ENCODE peak calls at places on chromosome 9, in four cellular contexts. F is K562, C is GM12878, Q is HCT116. J is an unnamed sample.

GRCh38 chr9:127783111-127783621 is 2.7 kb upstream of the CDK9 start:
- DNase-seq in C (peak; percentile 73), F (no peak), Q (no peak), J (no peak)

GRCh38 chr9:115225459-115226116 is 107.6 kb upstream of the TNC start:
- DNase-seq in Q (no peak), C (no peak), F (no peak), J (no peak)

GRCh38 chr9:76419782-76420380 is 25.7 kb upstream of the RFK start:
- DNase-seq in C (no peak), Q (peak; percentile 21), F (peak; percentile 16), J (no peak)

GRCh38 chr9:124011460-124012301 is at the start of gene LHX2:
- DNase-seq in Q (peak; percentile 75), C (no peak), F (peak; percentile 38), J (peak; percentile 98)

GRCh38 chr9:119453490-119453911 is 84.3 kb upstream of the BRINP1 start:
- DNase-seq in Q (no peak), F (no peak), C (no peak), J (no peak)

GRCh38 chr9:109894444-109894843 is 114.4 kb downstream of the PALM2AKAP2 start:
- DNase-seq in Q (no peak), C (no peak), F (no peak), J (no peak)

GRCh38 chr9:100100268-100100667 is 1.2 kb downstream of the INVS start:
- DNase-seq in F (no peak), C (no peak), Q (no peak), J (no peak)

GRCh38 chr9:76298497-76299144 is 95.6 kb downstream of the RFK start:
- DNase-seq in F (no peak), C (no peak), Q (no peak), J (no peak)

GRCh38 chr9:5629312-5630037 is 568 bp downstream of the RIC1 start:
- DNase-seq in F (peak; percentile 15), C (no peak), Q (no peak), J (no peak)

GRCh38 chr9:82891321-82891720 is 171.6 kb downstream of the RASEF start:
- DNase-seq in F (no peak), Q (no peak), C (no peak), J (no peak)

GRCh38 chr9:117365438-117365837 is 49.4 kb downstream of the ASTN2 start:
- DNase-seq in Q (no peak), C (no peak), F (no peak), J (no peak)

GRCh38 chr9:93600504-93600903 is 24.1 kb downstream of the PHF2 start:
- DNase-seq in Q (no peak), F (no peak), C (no peak), J (no peak)

GRCh38 chr9:971901-972511 is 4.4 kb upstream of the DMRT3 start:
- DNase-seq in Q (no peak), C (no peak), F (no peak), J (peak; percentile 54)

GRCh38 chr9:19660019-19660418 is 128.8 kb downstream of the SLC24A2 start:
- DNase-seq in Q (no peak), F (no peak), C (no peak), J (no peak)

GRCh38 chr9:110152704-110153374 is 55.1 kb downstream of the C9orf152 start:
- DNase-seq in C (no peak), F (peak; percentile 17), Q (peak; percentile 27), J (peak; percentile 38)

GRCh38 chr9:76456202-76456926 is 2.6 kb upstream of the GCNT1 start:
- DNase-seq in F (peak; percentile 69), C (no peak), Q (no peak), J (no peak)

GRCh38 chr9:95809686-95810085 is 65.8 kb upstream of the ERCC6L2 start:
- DNase-seq in F (no peak), Q (no peak), C (no peak), J (no peak)

GRCh38 chr9:101462558-101462957 is 27.0 kb upstream of the ALDOB start:
- DNase-seq in Q (no peak), F (peak; percentile 77), C (no peak), J (no peak)

GRCh38 chr9:136789523-136789937 is 1.6 kb upstream of the TMEM141 start:
- DNase-seq in Q (no peak), F (no peak), C (no peak), J (no peak)

GRCh38 chr9:128214571-128215490 is 11.7 kb downstream of the DNM1 start:
- DNase-seq in Q (no peak), F (no peak), C (no peak), J (no peak)

GRCh38 chr9:98410185-98410697 is 154.8 kb upstream of the TBC1D2 start:
- DNase-seq in C (no peak), Q (no peak), F (peak; percentile 87), J (peak; percentile 57)

GRCh38 chr9:9437641-9438040 is 1175.2 kb downstream of the PTPRD start:
- DNase-seq in Q (no peak), C (no peak), F (no peak), J (no peak)

GRCh38 chr9:88342246-88342645 is 46.0 kb upstream of the SPIN1 start:
- DNase-seq in Q (no peak), F (no peak), C (no peak), J (no peak)

GRCh38 chr9:7534211-7534935 is 265.2 kb downstream of the DMAC1 start:
- DNase-seq in F (no peak), C (no peak), Q (no peak), J (no peak)

GRCh38 chr9:130927995-130928900 is 10.8 kb downstream of the FIBCD1 start:
- DNase-seq in Q (peak; percentile 55), F (peak; percentile 66), C (peak; percentile 70), J (no peak)

GRCh38 chr9:135526730-135527571 is 5.7 kb downstream of the LCN1 start:
- DNase-seq in Q (no peak), F (peak; percentile 56), C (no peak), J (no peak)
- TF ChIP-seq YY1 in Q (no peak), F (no peak), C (no peak), J (no peak)

DNA sequence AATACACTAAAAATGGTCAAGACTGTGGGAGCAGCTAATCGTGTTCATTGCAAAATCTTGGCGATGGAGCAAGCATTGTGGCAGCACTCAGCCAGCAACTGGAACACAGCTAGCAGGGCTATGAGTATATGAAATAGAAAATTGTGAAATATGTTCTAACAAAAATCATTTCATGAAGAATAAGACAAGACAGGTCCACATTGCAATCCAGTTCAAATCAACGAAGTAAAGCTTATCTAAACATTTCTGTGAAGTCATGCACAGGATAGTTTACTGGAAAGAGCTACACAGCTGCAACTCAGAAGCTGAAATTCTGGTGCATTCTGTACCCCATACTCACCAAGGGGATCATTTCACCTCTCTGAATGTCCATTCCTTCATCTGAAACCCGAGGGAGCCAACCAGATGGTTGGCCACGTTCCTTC is 5.3 kb upstream of the NFIL3 start:
- DNase-seq in Q (no peak), C (no peak), F (no peak), J (no peak)
- TF ChIP-seq YY1 in Q (no peak), C (no peak), F (no peak), J (no peak)

GRCh38 chr9:24090566-24090965 is 264.5 kb upstream of the ELAVL2 start:
- DNase-seq in F (no peak), C (no peak), Q (no peak), J (no peak)

GRCh38 chr9:24096756-24097155 is 270.7 kb upstream of the ELAVL2 start:
- DNase-seq in C (no peak), F (no peak), Q (no peak), J (no peak)

GRCh38 chr9:24095246-24095645 is 269.2 kb upstream of the ELAVL2 start:
- DNase-seq in F (no peak), C (no peak), Q (no peak), J (no peak)
- TF ChIP-seq YY1 in F (no peak), C (no peak), Q (no peak), J (no peak)

DNA sequence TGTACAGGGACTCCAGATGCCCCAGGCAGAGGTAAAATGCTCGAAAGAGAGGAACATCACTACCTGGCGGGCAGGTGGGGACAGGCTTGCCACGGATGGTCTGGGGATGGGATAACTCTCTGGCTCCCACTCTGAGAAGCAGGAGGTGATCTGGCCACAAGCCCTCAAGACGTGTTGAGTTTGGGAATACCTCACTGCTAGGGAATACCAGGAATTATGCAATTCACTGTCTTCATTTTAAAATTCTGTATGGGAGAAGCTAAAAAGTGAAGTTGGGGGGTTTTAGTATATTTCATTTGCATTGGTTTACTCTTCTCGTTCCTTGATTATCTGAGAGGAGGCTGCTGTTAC is 510.4 kb downstream of the CCDC171 start:
- DNase-seq in C (no peak), Q (no peak), F (no peak), J (no peak)
- TF ChIP-seq YY1 in C (no peak), Q (no peak), F (no peak), J (no peak)

GRCh38 chr9:126613656-126614055 is at the start of gene LMX1B:
- DNase-seq in C (no peak), Q (peak; percentile 63), F (no peak), J (no peak)

GRCh38 chr9:126611592-126612328 is 2.0 kb upstream of the LMX1B start:
- DNase-seq in Q (peak; percentile 32), C (no peak), F (peak; percentile 75), J (peak; percentile 70)

GRCh38 chr9:126612329-126612812 is 1.4 kb upstream of the LMX1B start:
- DNase-seq in C (no peak), Q (no peak), F (no peak), J (no peak)

GRCh38 chr9:126614088-126614454 is 343 bp downstream of the LMX1B start:
- DNase-seq in Q (no peak), C (no peak), F (no peak), J (no peak)

DNA sequence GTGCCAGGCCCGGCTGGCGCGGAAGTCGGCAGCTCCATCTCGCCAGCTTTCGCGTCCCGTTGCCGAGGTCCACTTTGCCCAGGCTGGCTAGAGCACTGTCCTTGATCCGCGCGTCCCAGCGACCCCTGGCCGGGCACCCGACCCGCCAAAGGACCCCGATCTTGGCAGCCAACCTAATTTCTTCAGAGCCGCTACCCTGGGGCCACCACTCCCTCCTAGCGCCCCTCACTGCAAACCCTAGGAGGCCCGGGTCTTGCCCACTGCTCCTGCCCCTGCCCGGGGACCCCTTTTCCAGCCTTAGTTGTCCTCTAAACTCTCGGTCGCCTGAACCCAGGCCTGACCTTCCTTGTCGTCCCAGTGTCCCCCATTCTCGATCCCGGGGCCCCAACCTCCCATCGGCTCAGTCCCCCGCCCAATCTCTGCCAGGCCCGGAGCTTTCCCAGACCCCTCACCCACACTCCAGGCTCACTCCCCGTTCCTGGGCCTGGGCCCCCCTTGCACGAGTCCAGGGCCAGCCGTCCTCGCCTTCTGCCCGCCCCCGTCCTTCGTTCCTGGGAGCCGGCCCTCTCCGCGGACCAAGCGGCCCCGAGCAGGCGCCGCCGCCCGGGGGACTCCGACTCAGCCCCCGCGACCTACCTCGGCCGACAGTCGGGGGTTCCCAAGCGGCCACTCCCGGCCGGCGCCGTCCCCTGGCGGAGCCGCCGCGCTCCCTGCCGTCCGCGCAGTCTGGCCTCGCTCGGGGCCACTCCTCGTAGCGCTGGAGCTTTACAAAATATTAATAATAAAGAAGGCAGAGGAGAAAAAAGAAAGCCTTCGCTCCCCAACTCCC is 701 bp upstream of the LMX1B start:
- DNase-seq in Q (no peak), F (no peak), C (no peak), J (no peak)
- TF ChIP-seq YY1 in Q (no peak), F (no peak), C (no peak), J (no peak)